ENCODE peak calls at places on chromosomes 4 and X, in seven cellular contexts. D is tibial nerve, C is suprapubic skin, B is IMR-90, P is transverse colon, K is tibial artery, J is OCI-LY7. U is an unnamed sample.

GRCh38 chr4:150828159-150828558 is 186.9 kb downstream of the LRBA start:
- DNase-seq in D (no peak), C (no peak), B (no peak), P (peak; percentile 25), K (no peak), J (no peak), U (no peak)

GRCh38 chr4:6387946-6388345 is 84.5 kb downstream of the PPP2R2C start:
- DNase-seq in D (no peak), C (no peak), B (no peak), P (no peak), K (no peak), J (no peak), U (no peak)

GRCh38 chr4:178037459-178038214 is 595.4 kb upstream of the AGA start:
- DNase-seq in D (no peak), C (no peak), B (no peak), P (no peak), K (no peak), J (no peak), U (no peak)

GRCh38 chrX:8988456-8988855 is 45.5 kb downstream of the FAM9B start:
- DNase-seq in D (no peak), C (peak; percentile 64), B (peak; percentile 57), P (no peak), K (peak; percentile 20), J (no peak), U (no peak)

GRCh38 chr4:182066037-182066436 is 177.2 kb upstream of the TENM3 start:
- DNase-seq in D (no peak), C (no peak), B (no peak), P (no peak), K (no peak), J (no peak), U (no peak)

GRCh38 chr4:130736436-130737185 is 1640.7 kb downstream of the C4orf33 start:
- DNase-seq in D (no peak), C (no peak), B (no peak), P (no peak), K (no peak), J (no peak), U (peak; percentile 26)

GRCh38 chr4:81724925-81725329 is 253.2 kb upstream of the RASGEF1B start:
- DNase-seq in D (no peak), C (peak; percentile 81), B (no peak), P (peak; percentile 53), K (peak; percentile 61), J (peak; percentile 55), U (peak; percentile 76)

GRCh38 chr4:100852326-100852725 is 334.5 kb upstream of the EMCN start:
- DNase-seq in D (no peak), C (no peak), B (no peak), P (no peak), K (no peak), J (no peak), U (no peak)

GRCh38 chrX:47573334-47574095 is 8.7 kb upstream of the TIMP1 start:
- DNase-seq in D (peak; percentile 34), C (peak; percentile 58), B (peak; percentile 73), P (peak; percentile 47), K (peak; percentile 38), J (no peak), U (no peak)

GRCh38 chrX:99722094-99722493 is 688.0 kb downstream of the PCDH19 start:
- DNase-seq in D (no peak), C (no peak), B (no peak), P (no peak), K (no peak), J (no peak), U (no peak)

GRCh38 chr4:94453534-94453963 is 1.8 kb downstream of the PDLIM5 start:
- DNase-seq in D (no peak), C (no peak), B (no peak), P (no peak), K (no peak), J (no peak), U (no peak)

GRCh38 chr4:71195932-71196331 is 142.9 kb upstream of the SLC4A4 start:
- DNase-seq in D (no peak), C (no peak), B (peak; percentile 87), P (no peak), K (no peak), J (no peak), U (no peak)

GRCh38 chr4:67565284-67565683 is 6.8 kb downstream of the STAP1 start:
- DNase-seq in D (no peak), C (no peak), B (peak; percentile 22), P (no peak), K (no peak), J (no peak), U (no peak)

GRCh38 chr4:150782311-150782710 is 200.4 kb downstream of the MAB21L2 start:
- DNase-seq in D (no peak), C (no peak), B (peak; percentile 7), P (no peak), K (no peak), J (no peak), U (no peak)

GRCh38 chr4:174314770-174315169 is 31.1 kb downstream of the CEP44 start:
- DNase-seq in D (no peak), C (no peak), B (peak; percentile 65), P (no peak), K (no peak), J (no peak), U (no peak)

GRCh38 chr4:142512161-142512560 is 333.9 kb downstream of the INPP4B start:
- DNase-seq in D (no peak), C (no peak), B (peak; percentile 51), P (no peak), K (no peak), J (no peak), U (no peak)

GRCh38 chr4:133152801-133153526 is 3.9 kb downstream of the PCDH10 start:
- DNase-seq in D (no peak), C (no peak), B (no peak), P (no peak), K (no peak), J (no peak), U (no peak)

GRCh38 chrX:155612312-155613224 is at the start of gene TMLHE:
- DNase-seq in D (peak; percentile 32), C (peak; percentile 73), B (peak; percentile 47), P (peak; percentile 79), K (peak; percentile 47), J (peak; percentile 43), U (peak; percentile 57)

GRCh38 chr4:139603576-139604387 is 47.8 kb upstream of the SETD7 start:
- DNase-seq in D (no peak), C (no peak), B (peak; percentile 59), P (peak; percentile 23), K (no peak), J (peak; percentile 64), U (no peak)

GRCh38 chr4:4416981-4417380 is 30.1 kb downstream of the NSG1 start:
- DNase-seq in D (peak; percentile 0), C (no peak), B (no peak), P (no peak), K (peak; percentile 6), J (no peak), U (no peak)

GRCh38 chr4:167715176-167715575 is 377.2 kb upstream of the ANXA10 start:
- DNase-seq in D (no peak), C (no peak), B (no peak), P (no peak), K (no peak), J (no peak), U (no peak)

GRCh38 chr4:96379524-96379923 is 539.6 kb downstream of the PDHA2 start:
- DNase-seq in D (no peak), C (no peak), B (no peak), P (no peak), K (no peak), J (no peak), U (no peak)
- H3K27ac ChIP-seq in D (no peak overlapping the region), C (no peak overlapping the region), B (no peak overlapping the region), P (no peak overlapping the region), K (no peak overlapping the region), J (no peak overlapping the region), U (no peak overlapping the region)

DNA sequence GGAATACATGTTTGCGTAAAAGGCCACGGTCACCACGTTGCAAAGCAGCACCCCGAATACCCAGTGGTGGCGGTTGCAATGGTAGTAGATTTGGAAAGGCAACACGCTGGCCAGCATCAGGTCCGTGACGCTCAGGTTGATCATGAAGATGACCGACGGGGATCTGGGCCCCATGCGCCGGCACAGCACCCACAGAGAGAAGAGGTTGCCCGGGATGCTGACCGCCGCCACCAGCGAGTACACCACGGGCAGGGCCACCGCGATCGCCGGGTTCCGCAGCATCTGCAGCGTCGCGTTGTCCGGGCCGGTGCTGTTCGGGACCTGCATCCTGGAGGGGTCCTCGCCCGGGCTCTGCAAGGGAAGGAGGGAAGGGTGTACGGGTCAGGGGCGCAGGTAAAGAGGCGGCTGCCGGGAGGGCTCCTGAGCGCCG is 13.5 kb upstream of the ASMTL start:
- DNase-seq in D (no peak), C (peak; percentile 48), B (no peak), P (no peak), K (peak; percentile 9), J (no peak), U (no peak)
- H3K36me3 ChIP-seq in D (no peaks in the 10 kb centered on the region), C (no peaks in the 10 kb centered on the region), B (no peaks in the 10 kb centered on the region), P (no peaks in the 10 kb centered on the region), K (no peaks in the 10 kb centered on the region), J (peaks cover 57% of the 10 kb centered on the region), U (peaks cover 9% of the 10 kb centered on the region)

DNA sequence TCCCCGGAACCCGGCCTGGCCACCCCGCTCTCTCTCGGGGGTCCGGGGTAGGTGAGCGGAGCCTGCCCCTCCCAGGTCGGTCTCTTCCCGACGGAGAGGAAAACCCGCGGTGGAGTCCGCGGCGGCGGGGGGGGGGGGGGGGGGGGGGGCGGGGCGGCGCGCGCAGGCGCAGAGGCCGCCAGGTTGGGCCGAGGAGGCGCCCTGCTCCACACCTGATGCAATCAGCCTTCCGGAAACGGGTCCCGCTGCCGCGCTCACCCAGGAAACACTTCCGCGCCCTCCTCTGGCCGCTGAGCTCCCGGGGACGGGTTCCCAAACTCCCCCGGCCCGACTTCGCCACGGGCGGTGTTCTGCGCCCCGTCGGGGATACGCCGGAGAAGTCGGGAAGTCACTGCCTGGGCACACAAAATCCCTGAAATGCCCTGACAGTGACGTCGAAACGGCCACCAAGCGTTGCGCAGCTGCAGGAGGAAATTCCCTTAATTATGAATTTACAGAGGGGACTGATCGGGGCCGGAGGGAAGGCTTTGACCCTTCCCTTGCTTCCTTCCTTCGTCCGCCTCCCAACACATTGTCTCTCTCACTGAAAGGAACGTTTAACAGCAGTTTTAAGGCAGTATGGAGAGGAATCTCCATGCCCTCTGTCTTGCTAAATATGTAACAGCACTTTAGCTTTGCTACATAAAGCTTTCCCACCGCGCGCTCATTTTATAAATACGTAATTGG is 2.1 kb upstream of the APBB2 start:
- DNase-seq in D (no peak), C (peak; percentile 86), B (peak; percentile 57), P (peak; percentile 86), K (peak; percentile 40), J (peak; percentile 91), U (peak; percentile 77)
- TF ChIP-seq CTCF in D (peak; percentile 30), C (peak; percentile 44), B (peak; percentile 31), P (peak; percentile 42), K (no peak), J (peak; percentile 46), U (no peak)

DNA sequence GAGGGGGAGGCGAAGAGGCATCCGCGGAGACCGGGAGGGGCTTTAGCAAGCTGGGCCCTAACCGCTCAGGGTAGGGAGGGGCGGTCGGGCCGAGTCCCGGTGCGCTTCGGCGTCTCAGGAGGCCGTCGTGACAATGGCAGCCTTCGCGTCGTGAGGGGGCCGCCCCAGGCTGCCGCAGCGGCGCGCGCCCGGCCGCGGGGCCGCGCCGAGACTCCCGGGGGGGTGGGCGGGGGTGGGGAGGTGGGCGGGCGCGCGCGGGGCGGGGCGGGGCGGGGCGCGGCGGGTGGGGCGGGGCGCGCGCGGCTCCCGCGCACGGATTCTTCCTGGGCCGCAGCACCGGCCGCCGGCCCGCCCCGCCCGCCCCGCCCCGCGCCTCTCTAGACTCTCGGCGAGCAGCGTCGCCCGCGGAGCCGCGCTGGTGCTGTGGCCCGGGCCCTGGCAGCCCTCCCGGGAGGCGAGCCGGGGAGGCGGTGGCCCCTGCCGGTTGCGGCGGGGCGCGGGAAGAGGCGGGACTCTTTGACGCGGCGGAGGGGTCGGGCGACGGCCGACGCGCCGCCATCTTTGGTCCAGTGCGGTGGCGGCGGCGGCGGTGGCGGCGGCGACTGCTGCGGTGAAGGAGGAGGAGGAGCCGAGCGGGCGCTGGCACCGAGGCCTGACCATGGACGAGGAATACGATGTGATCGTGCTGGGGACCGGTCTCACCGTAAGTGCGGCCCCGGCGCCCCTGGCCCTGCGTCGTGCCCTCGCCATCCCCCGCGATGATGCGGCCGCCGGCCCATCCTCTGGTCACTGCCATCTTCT is at the start of gene GDI1:
- DNase-seq in D (no peak), C (peak; percentile 73), B (peak; percentile 22), P (peak; percentile 36), K (peak; percentile 42), J (peak; percentile 67), U (peak; percentile 85)
- H3K27ac ChIP-seq in D (peak within 1 kb of the TSS; percentile 90), C (peak within 1 kb of the TSS; percentile 88), B (peak within 1 kb of the TSS; percentile 95), P (peak within 1 kb of the TSS; percentile 92), K (peak within 1 kb of the TSS; percentile 86), J (no peak within 1 kb of the TSS), U (peak within 1 kb of the TSS; percentile 76)

U was measured in left lung.